ENCODE peak calls at places on chromosomes 5 and 9, in seven cellular contexts. M is left ventricle myocardium inferior; V is activated T-cell treated with anti-CD3 and anti-CD28 coated beads, Interleukin-2, amount 50 U/mL, for 1 hour; B is sciatic nerve; E is astrocyte of the spinal cord; A is neural crest cell; I is stimulated activated CD4-positive, alpha-beta T cell treated with anti-CD3 and anti-CD28 coated beads, Interleukin-12 subunit alpha, Interleukin-12 subunit beta, amount 100 ng/mL, for 4 hours. X is an unnamed sample.

GRCh38 chr9:90344013-90344412 is 298.6 kb downstream of the DIRAS2 start:
- DNase-seq in M (no peak), V (no peak), B (no peak), E (peak; percentile 46), A (no peak), I (no peak), X (peak; percentile 73)

GRCh38 chr5:173793677-173794570 is 94.2 kb upstream of the CPEB4 start:
- DNase-seq in M (no peak), V (no peak), B (no peak), E (no peak), A (no peak), I (no peak), X (no peak)

GRCh38 chr9:4514252-4515128 is 24.2 kb downstream of the SLC1A1 start:
- DNase-seq in M (no peak), V (no peak), B (no peak), E (no peak), A (no peak), I (no peak), X (no peak)

GRCh38 chr5:136726506-136726905 is 361.2 kb upstream of the TRPC7 start:
- DNase-seq in M (no peak), V (no peak), B (no peak), E (no peak), A (no peak), I (no peak), X (no peak)

GRCh38 chr5:57174850-57175525 is 1.1 kb downstream of the GPBP1 start:
- DNase-seq in M (no peak), V (no peak), B (no peak), E (no peak), A (no peak), I (no peak), X (no peak)

GRCh38 chr5:147336871-147337270 is 102.0 kb downstream of the STK32A start:
- DNase-seq in M (no peak), V (no peak), B (no peak), E (no peak), A (no peak), I (no peak), X (no peak)

GRCh38 chr5:121424976-121425375 is 426.7 kb upstream of the FTMT start:
- DNase-seq in M (no peak), V (no peak), B (no peak), E (no peak), A (no peak), I (no peak), X (no peak)

GRCh38 chr5:132235340-132235739 is 7.7 kb upstream of the P4HA2 start:
- DNase-seq in M (no peak), V (no peak), B (no peak), E (no peak), A (no peak), I (no peak), X (no peak)

GRCh38 chr5:16994576-16994975 is 58.5 kb upstream of the MYO10 start:
- DNase-seq in M (no peak), V (no peak), B (no peak), E (no peak), A (peak; percentile 18), I (no peak), X (no peak)

GRCh38 chr5:139422307-139422893 is 16.9 kb downstream of the DNAJC18 start:
- DNase-seq in M (no peak), V (no peak), B (no peak), E (peak; percentile 78), A (peak; percentile 48), I (no peak), X (peak; percentile 67)

GRCh38 chr5:154486427-154486866 is 8.4 kb upstream of the HAND1 start:
- DNase-seq in M (no peak), V (no peak), B (no peak), E (no peak), A (no peak), I (no peak), X (peak; percentile 41)

GRCh38 chr5:125148076-125148475 is 401.6 kb upstream of the ZNF608 start:
- DNase-seq in M (no peak), V (no peak), B (no peak), E (no peak), A (no peak), I (no peak), X (no peak)

GRCh38 chr5:32612134-32612888 is 27.0 kb downstream of the SUB1 start:
- DNase-seq in M (no peak), V (no peak), B (no peak), E (peak; percentile 34), A (no peak), I (no peak), X (peak; percentile 58)

GRCh38 chr5:61796773-61797172 is 464.7 kb downstream of the ZSWIM6 start:
- DNase-seq in M (no peak), V (no peak), B (no peak), E (no peak), A (no peak), I (no peak), X (no peak)

GRCh38 chr5:73966411-73966810 is 340.4 kb downstream of the ARHGEF28 start:
- DNase-seq in M (no peak), V (no peak), B (no peak), E (no peak), A (no peak), I (no peak), X (no peak)

GRCh38 chr9:95360866-95361265 is 43.4 kb upstream of the FANCC start:
- DNase-seq in M (no peak), V (no peak), B (no peak), E (no peak), A (no peak), I (no peak), X (no peak)

GRCh38 chr5:169153405-169153804 is 147.5 kb downstream of the SLIT3 start:
- DNase-seq in M (no peak), V (no peak), B (no peak), E (no peak), A (no peak), I (no peak), X (peak; percentile 89)

GRCh38 chr9:3498691-3499090 is 27.1 kb downstream of the RFX3 start:
- DNase-seq in M (no peak), V (no peak), B (no peak), E (peak; percentile 79), A (no peak), I (no peak), X (no peak)

GRCh38 chr5:96509721-96510383 is 76.8 kb upstream of the PCSK1 start:
- DNase-seq in M (no peak), V (no peak), B (no peak), E (peak; percentile 85), A (no peak), I (no peak), X (peak; percentile 98)

GRCh38 chr5:139650031-139650688 is 2.0 kb downstream of the CXXC5 start:
- DNase-seq in M (peak; percentile 53), V (peak; percentile 47), B (peak; percentile 73), E (peak; percentile 39), A (peak; percentile 55), I (no peak), X (no peak)

GRCh38 chr5:9715891-9716335 is 85.8 kb upstream of the TAS2R1 start:
- DNase-seq in M (no peak), V (no peak), B (no peak), E (peak; percentile 39), A (no peak), I (no peak), X (peak; percentile 41)

GRCh38 chr5:125011014-125011413 is 264.6 kb upstream of the ZNF608 start:
- DNase-seq in M (no peak), V (no peak), B (no peak), E (no peak), A (no peak), I (no peak), X (no peak)

GRCh38 chr9:73780916-73781315 is 629.3 kb downstream of the ANXA1 start:
- DNase-seq in M (no peak), V (no peak), B (no peak), E (peak; percentile 94), A (no peak), I (no peak), X (peak; percentile 99)

GRCh38 chr9:15373201-15373530 is 49.5 kb upstream of the SNAPC3 start:
- DNase-seq in M (no peak), V (no peak), B (no peak), E (peak; percentile 78), A (no peak), I (no peak), X (peak; percentile 93)

GRCh38 chr9:133558191-133559126 is 24.0 kb downstream of the ADAMTSL2 start:
- DNase-seq in M (peak; percentile 56), V (no peak), B (no peak), E (peak; percentile 84), A (peak; percentile 39), I (peak; percentile 23), X (peak; percentile 71)

GRCh38 chr5:97434021-97434420 is 251.0 kb upstream of the RIOK2 start:
- DNase-seq in M (no peak), V (no peak), B (no peak), E (no peak), A (no peak), I (no peak), X (no peak)

GRCh38 chr5:143836161-143836725 is 24.3 kb downstream of the HMHB1 start:
- DNase-seq in M (no peak), V (no peak), B (no peak), E (no peak), A (no peak), I (no peak), X (no peak)

GRCh38 chr9:135592625-135593024 is 31.1 kb downstream of the PAEP start:
- DNase-seq in M (peak; percentile 9), V (no peak), B (no peak), E (no peak), A (no peak), I (no peak), X (no peak)

GRCh38 chr5:50720061-50720460 is 53.6 kb downstream of the PARP8 start:
- DNase-seq in M (no peak), V (no peak), B (no peak), E (no peak), A (no peak), I (no peak), X (no peak)

GRCh38 chr5:91020065-91020800 is 362.9 kb downstream of the ARRDC3 start:
- DNase-seq in M (no peak), V (no peak), B (no peak), E (peak; percentile 18), A (no peak), I (no peak), X (peak; percentile 75)